ENCODE peak calls at places on chromosomes 16 and 17, in eight cellular contexts. J, V, Z, L, U, F, K and M are unnamed samples.

GRCh38 chr17:61551255-61551742 is 39.7 kb downstream of the NACA2 start:
- ATAC-seq in J (no peak), V (no peak), Z (peak; percentile 81), L (peak; percentile 74), U (no peak), F (no peak), K (no peak), M (no peak)

GRCh38 chr17:13601776-13602551 is at the start of gene HS3ST3A1:
- ATAC-seq in J (peak; percentile 19), V (peak; percentile 87), Z (peak; percentile 85), L (peak; percentile 83), U (no peak), F (peak; percentile 74), K (no peak), M (peak; percentile 27)

GRCh38 chr17:71921726-71922320 is 199.0 kb upstream of the SOX9 start:
- ATAC-seq in J (peak; percentile 69), V (no peak), Z (no peak), L (no peak), U (peak; percentile 78), F (no peak), K (peak; percentile 82), M (no peak)

GRCh38 chr17:66353937-66354401 is 51.6 kb downstream of the PRKCA start:
- ATAC-seq in J (no peak), V (no peak), Z (peak; percentile 68), L (no peak), U (no peak), F (no peak), K (no peak), M (no peak)

GRCh38 chr16:28585674-28586073 is 11.2 kb downstream of the SULT1A2 start:
- ATAC-seq in J (no peak), V (no peak), Z (no peak), L (no peak), U (no peak), F (no peak), K (no peak), M (no peak)

GRCh38 chr16:85659805-85660511 is 28.8 kb downstream of the GINS2 start:
- ATAC-seq in J (peak; percentile 84), V (peak; percentile 74), Z (peak; percentile 97), L (peak; percentile 71), U (peak; percentile 69), F (peak; percentile 95), K (peak; percentile 74), M (peak; percentile 80)

GRCh38 chr16:79607587-79607986 is 7.0 kb upstream of the MAF start:
- ATAC-seq in J (no peak), V (peak; percentile 59), Z (no peak), L (no peak), U (no peak), F (peak; percentile 54), K (no peak), M (no peak)

GRCh38 chr17:62724398-62725146 is 83.5 kb downstream of the MARCHF10 start:
- ATAC-seq in J (peak; percentile 90), V (no peak), Z (no peak), L (no peak), U (peak; percentile 93), F (no peak), K (peak; percentile 96), M (peak; percentile 96)

GRCh38 chr17:28726396-28726911 is 421 bp upstream of the TLCD1 start:
- ATAC-seq in J (peak; percentile 39), V (peak; percentile 51), Z (peak; percentile 50), L (peak; percentile 36), U (peak; percentile 40), F (peak; percentile 26), K (no peak), M (peak; percentile 59)

GRCh38 chr17:57114085-57114673 is 29.1 kb downstream of the AKAP1 start:
- ATAC-seq in J (peak; percentile 61), V (no peak), Z (peak; percentile 79), L (peak; percentile 75), U (peak; percentile 73), F (no peak), K (peak; percentile 76), M (peak; percentile 62)

GRCh38 chr16:68083861-68084503 is 1.2 kb upstream of the NFATC3 start:
- ATAC-seq in J (no peak), V (no peak), Z (no peak), L (peak; percentile 17), U (no peak), F (no peak), K (no peak), M (no peak)

GRCh38 chr16:88784856-88785105 is 239 bp downstream of the PIEZO1 start:
- ATAC-seq in J (peak; percentile 5), V (peak; percentile 55), Z (peak; percentile 42), L (peak; percentile 39), U (peak; percentile 16), F (no peak), K (no peak), M (peak; percentile 56)

GRCh38 chr16:50045412-50045811 is 20.4 kb upstream of the HEATR3 start:
- ATAC-seq in J (no peak), V (no peak), Z (no peak), L (no peak), U (no peak), F (no peak), K (no peak), M (no peak)

GRCh38 chr17:15269690-15270089 is 4.6 kb upstream of the PMP22 start:
- ATAC-seq in J (no peak), V (no peak), Z (no peak), L (no peak), U (no peak), F (peak; percentile 51), K (no peak), M (no peak)

GRCh38 chr17:34386925-34387550 is 24.0 kb upstream of the CCL1 start:
- ATAC-seq in J (no peak), V (peak; percentile 34), Z (peak; percentile 60), L (no peak), U (no peak), F (peak; percentile 68), K (no peak), M (no peak)

GRCh38 chr17:76191891-76192290 is 48.4 kb downstream of the RNF157 start:
- ATAC-seq in J (peak; percentile 87), V (no peak), Z (no peak), L (no peak), U (peak; percentile 73), F (no peak), K (peak; percentile 81), M (peak; percentile 91)

GRCh38 chr16:7321661-7322060 is 11.0 kb upstream of the RBFOX1 start:
- ATAC-seq in J (no peak), V (no peak), Z (no peak), L (peak; percentile 46), U (no peak), F (no peak), K (no peak), M (no peak)

GRCh38 chr17:46948544-46948943 is 25.6 kb downstream of the GOSR2 start:
- ATAC-seq in J (no peak), V (no peak), Z (no peak), L (no peak), U (no peak), F (no peak), K (no peak), M (no peak)

GRCh38 chr17:15965510-15965909 is 20.6 kb downstream of the ADORA2B start:
- ATAC-seq in J (no peak), V (no peak), Z (no peak), L (peak; percentile 11), U (no peak), F (no peak), K (no peak), M (peak; percentile 43)

GRCh38 chr17:67830440-67830839 is 5.1 kb downstream of the BPTF start:
- ATAC-seq in J (no peak), V (no peak), Z (peak; percentile 10), L (peak; percentile 22), U (no peak), F (peak; percentile 30), K (no peak), M (no peak)

GRCh38 chr17:66630379-66630778 is 204.5 kb upstream of the CACNG5 start:
- ATAC-seq in J (no peak), V (no peak), Z (no peak), L (no peak), U (no peak), F (no peak), K (no peak), M (no peak)

GRCh38 chr16:81593481-81593880 is 148.9 kb downstream of the CMIP start:
- ATAC-seq in J (no peak), V (no peak), Z (no peak), L (no peak), U (no peak), F (no peak), K (no peak), M (no peak)

GRCh38 chr16:2866422-2866821 is 8.5 kb upstream of the PRSS22 start:
- ATAC-seq in J (no peak), V (no peak), Z (no peak), L (no peak), U (no peak), F (no peak), K (no peak), M (no peak)

GRCh38 chr16:11494433-11494832 is 92.3 kb downstream of the LITAF start:
- ATAC-seq in J (no peak), V (no peak), Z (no peak), L (peak; percentile 16), U (no peak), F (no peak), K (no peak), M (no peak)

GRCh38 chr17:60229189-60229802 is 79.5 kb downstream of the CA4 start:
- ATAC-seq in J (no peak), V (no peak), Z (peak; percentile 59), L (no peak), U (no peak), F (no peak), K (no peak), M (no peak)

GRCh38 chr17:57570740-57571344 is 174.3 kb downstream of the CCDC182 start:
- ATAC-seq in J (no peak), V (no peak), Z (no peak), L (no peak), U (no peak), F (peak; percentile 21), K (no peak), M (no peak)

GRCh38 chr17:35808240-35808961 is 883 bp upstream of the TAF15 start:
- ATAC-seq in J (no peak), V (no peak), Z (no peak), L (no peak), U (no peak), F (no peak), K (no peak), M (no peak)

GRCh38 chr17:46046957-46047356 is 47.9 kb downstream of the STH start:
- ATAC-seq in J (no peak), V (no peak), Z (no peak), L (no peak), U (no peak), F (peak; percentile 33), K (no peak), M (no peak)

GRCh38 chr17:62704381-62704971 is 77.0 kb downstream of the MRC2 start:
- ATAC-seq in J (peak; percentile 4), V (peak; percentile 40), Z (peak; percentile 6), L (no peak), U (no peak), F (peak; percentile 39), K (no peak), M (no peak)

GRCh38 chr16:29811896-29812665 is at the start of gene PRRT2:
- ATAC-seq in J (no peak), V (no peak), Z (peak; percentile 1), L (peak; percentile 6), U (no peak), F (no peak), K (no peak), M (no peak)

GRCh38 chr17:64319531-64319930 is 56.5 kb upstream of the TEX2 start:
- ATAC-seq in J (no peak), V (no peak), Z (no peak), L (no peak), U (no peak), F (no peak), K (no peak), M (no peak)

GRCh38 chr17:68771867-68772515 is 170.8 kb upstream of the FAM20A start:
- ATAC-seq in J (no peak), V (peak; percentile 71), Z (peak; percentile 96), L (peak; percentile 75), U (no peak), F (peak; percentile 83), K (no peak), M (peak; percentile 69)

GRCh38 chr17:74815067-74815466 is 38.9 kb upstream of the NAT9 start:
- ATAC-seq in J (no peak), V (no peak), Z (no peak), L (no peak), U (no peak), F (no peak), K (no peak), M (no peak)